ENCODE peak calls at places on chromosomes 3 and 15, in five cellular contexts. N is GM23248, E is stomach, V is cardiac muscle cell, J is NT2/D1. U is an unnamed sample.

GRCh38 chr15:23869391-23869790 is 182.3 kb upstream of the NDN start:
- DNase-seq in N (peak; percentile 2), E (no peak), V (peak; percentile 16), J (peak; percentile 78), U (no peak)

GRCh38 chr3:49534581-49535495 is 19.4 kb upstream of the BSN start:
- DNase-seq in N (no peak), E (peak; percentile 43), V (no peak), J (no peak), U (no peak)

GRCh38 chr3:135099734-135100348 is 304.8 kb downstream of the EPHB1 start:
- DNase-seq in N (no peak), E (no peak), V (no peak), J (no peak), U (no peak)

GRCh38 chr15:41080144-41080543 is 35.9 kb downstream of the INO80 start:
- DNase-seq in N (no peak), E (no peak), V (no peak), J (no peak), U (no peak)

GRCh38 chr3:176206809-176207208 is 990.5 kb downstream of the TBL1XR1 start:
- DNase-seq in N (no peak), E (no peak), V (no peak), J (no peak), U (no peak)

GRCh38 chr15:73972984-73973682 is 19.0 kb downstream of the STOML1 start:
- DNase-seq in N (peak; percentile 91), E (peak; percentile 89), V (peak; percentile 88), J (peak; percentile 87), U (peak; percentile 92)

GRCh38 chr3:104594491-104594890 is 772.2 kb upstream of the ALCAM start:
- DNase-seq in N (no peak), E (no peak), V (no peak), J (no peak), U (no peak)

GRCh38 chr15:90902996-90903732 is at the start of gene MAN2A2:
- DNase-seq in N (peak; percentile 79), E (peak; percentile 85), V (peak; percentile 44), J (no peak), U (no peak)

GRCh38 chr3:182294696-182295095 is 498.6 kb upstream of the ATP11B start:
- DNase-seq in N (no peak), E (no peak), V (no peak), J (no peak), U (no peak)

GRCh38 chr3:52848617-52849016 is 13.8 kb upstream of the MUSTN1 start:
- DNase-seq in N (peak; percentile 87), E (no peak), V (peak; percentile 48), J (no peak), U (peak; percentile 76)

GRCh38 chr3:43497905-43498365 is 123.9 kb downstream of the ANO10 start:
- DNase-seq in N (peak; percentile 61), E (no peak), V (peak; percentile 50), J (no peak), U (no peak)

GRCh38 chr3:11185564-11186317 is 31.4 kb downstream of the HRH1 start:
- DNase-seq in N (peak; percentile 97), E (peak; percentile 75), V (peak; percentile 95), J (no peak), U (peak; percentile 92)

GRCh38 chr3:7667774-7668173 is 806.9 kb downstream of the GRM7 start:
- DNase-seq in N (no peak), E (no peak), V (no peak), J (no peak), U (no peak)

GRCh38 chr3:7672124-7672523 is 811.2 kb downstream of the GRM7 start:
- DNase-seq in N (no peak), E (no peak), V (peak; percentile 19), J (no peak), U (no peak)

GRCh38 chr3:7669641-7670040 is 808.7 kb downstream of the GRM7 start:
- DNase-seq in N (no peak), E (no peak), V (no peak), J (no peak), U (no peak)
- H3K9me3 ChIP-seq in N (no peaks in the 10 kb centered on the region), E (no peaks in the 10 kb centered on the region), V (no peaks in the 10 kb centered on the region), J (no peaks in the 10 kb centered on the region), U (no peaks in the 10 kb centered on the region)

DNA sequence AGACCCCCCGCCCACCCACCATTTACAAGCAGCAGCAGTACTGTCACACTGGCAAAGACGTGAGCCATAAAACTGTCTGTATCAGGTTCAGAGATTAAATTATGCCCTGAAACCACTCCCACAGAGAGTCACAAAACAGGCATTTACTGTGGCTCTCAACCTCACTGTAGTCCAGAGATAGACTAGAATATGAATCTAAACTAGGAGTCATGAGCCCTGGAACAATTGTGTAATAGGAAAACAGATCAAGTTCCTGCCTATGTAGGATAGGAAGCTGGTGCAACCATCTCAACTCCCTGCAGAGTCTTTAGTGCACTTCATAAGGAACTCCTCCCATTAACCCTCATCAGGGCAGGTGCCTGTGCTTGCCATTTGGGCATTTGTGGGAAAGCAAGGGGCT is 61.7 kb downstream of the FAM227B start:
- DNase-seq in N (no peak), E (no peak), V (peak; percentile 54), J (no peak), U (no peak)
- H3K9me3 ChIP-seq in N (no peaks in the 10 kb centered on the region), E (peaks cover 12% of the 10 kb centered on the region), V (no peaks in the 10 kb centered on the region), J (no peaks in the 10 kb centered on the region), U (no peaks in the 10 kb centered on the region)

DNA sequence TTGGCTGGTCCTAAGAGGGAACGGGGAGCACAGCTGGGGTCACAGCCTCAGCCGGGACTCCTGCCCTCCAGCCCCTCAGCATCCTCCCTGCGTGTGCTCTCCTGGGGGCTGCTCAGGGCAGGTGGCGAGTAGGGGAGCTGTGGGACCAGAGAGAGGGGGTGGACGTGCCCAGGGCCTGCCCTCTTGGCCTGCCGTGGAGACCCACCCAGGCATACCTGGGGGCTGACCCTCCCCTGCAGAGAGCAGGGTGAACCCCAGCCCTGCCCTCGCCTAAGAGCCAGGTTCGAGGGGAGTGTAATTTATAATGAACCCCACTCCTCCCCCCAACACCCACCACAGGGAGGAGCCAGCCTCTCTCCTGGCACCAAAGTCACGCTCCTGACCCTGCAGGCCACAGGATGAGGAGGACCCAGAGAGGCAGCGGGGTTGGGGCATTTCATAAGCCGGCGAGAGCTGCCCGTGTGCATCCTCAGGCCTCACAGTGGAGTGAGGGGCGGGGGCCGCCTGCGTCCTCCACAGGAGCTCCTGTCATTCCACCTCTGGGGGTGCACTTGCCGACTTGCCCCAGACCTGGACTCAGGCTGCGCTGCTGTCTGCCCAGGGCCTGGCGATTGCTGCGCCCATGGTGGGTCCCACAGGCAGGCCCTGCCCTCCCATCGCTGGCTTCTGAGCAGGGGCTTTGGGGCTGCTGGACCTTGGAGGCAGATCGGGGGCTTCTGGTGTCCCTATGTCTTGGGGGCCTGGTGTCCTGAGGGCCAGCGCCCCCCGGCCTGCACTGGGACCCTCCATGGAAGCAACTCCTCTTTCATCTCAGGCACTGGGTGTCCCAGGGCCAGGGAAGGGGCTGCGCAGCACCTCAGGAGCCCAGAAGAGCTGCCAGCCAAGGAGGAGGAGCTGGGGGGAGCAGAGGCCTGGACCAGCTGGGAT is 184.2 kb downstream of the GOLGA6L6 start:
- DNase-seq in N (no peak), E (peak; percentile 25), V (no peak), J (no peak), U (peak; percentile 72)
- H3K9me3 ChIP-seq in N (no peaks in the 10 kb centered on the region), E (peaks cover 3% of the 10 kb centered on the region), V (peaks cover 18% of the 10 kb centered on the region), J (peaks cover 3% of the 10 kb centered on the region), U (no peaks in the 10 kb centered on the region)

GRCh38 chr3:8816106-8816505 is 46.7 kb upstream of the OXTR start:
- DNase-seq in N (no peak), E (no peak), V (no peak), J (no peak), U (no peak)
- H3K9me3 ChIP-seq in N (no peaks in the 10 kb centered on the region), E (peaks cover 32% of the 10 kb centered on the region), V (no peaks in the 10 kb centered on the region), J (peaks cover 20% of the 10 kb centered on the region), U (peaks cover 16% of the 10 kb centered on the region)

DNA sequence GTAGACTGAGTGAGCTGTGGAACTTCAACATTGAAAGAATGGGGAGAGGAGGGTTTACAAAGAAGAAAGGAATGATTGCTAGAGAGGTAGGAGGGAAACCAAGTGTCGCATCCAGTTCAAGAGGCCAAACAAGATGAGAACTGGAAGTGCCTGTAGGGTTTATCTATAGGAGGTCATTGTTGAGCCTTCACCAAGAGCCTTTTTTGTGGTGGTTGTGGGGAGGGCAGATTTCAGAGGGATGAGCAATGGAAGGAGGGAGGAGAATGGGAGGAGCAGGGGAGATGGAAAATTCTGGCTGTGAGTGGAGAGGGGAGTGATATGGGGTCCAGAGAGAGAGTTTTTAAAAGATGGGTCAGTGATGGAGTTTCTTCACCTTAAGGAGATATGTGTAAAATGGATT is 8.5 kb downstream of the PDIA5 start:
- DNase-seq in N (peak; percentile 61), E (no peak), V (no peak), J (peak; percentile 23), U (no peak)
- H3K9me3 ChIP-seq in N (no peaks in the 10 kb centered on the region), E (no peaks in the 10 kb centered on the region), V (no peaks in the 10 kb centered on the region), J (no peaks in the 10 kb centered on the region), U (no peaks in the 10 kb centered on the region)

DNA sequence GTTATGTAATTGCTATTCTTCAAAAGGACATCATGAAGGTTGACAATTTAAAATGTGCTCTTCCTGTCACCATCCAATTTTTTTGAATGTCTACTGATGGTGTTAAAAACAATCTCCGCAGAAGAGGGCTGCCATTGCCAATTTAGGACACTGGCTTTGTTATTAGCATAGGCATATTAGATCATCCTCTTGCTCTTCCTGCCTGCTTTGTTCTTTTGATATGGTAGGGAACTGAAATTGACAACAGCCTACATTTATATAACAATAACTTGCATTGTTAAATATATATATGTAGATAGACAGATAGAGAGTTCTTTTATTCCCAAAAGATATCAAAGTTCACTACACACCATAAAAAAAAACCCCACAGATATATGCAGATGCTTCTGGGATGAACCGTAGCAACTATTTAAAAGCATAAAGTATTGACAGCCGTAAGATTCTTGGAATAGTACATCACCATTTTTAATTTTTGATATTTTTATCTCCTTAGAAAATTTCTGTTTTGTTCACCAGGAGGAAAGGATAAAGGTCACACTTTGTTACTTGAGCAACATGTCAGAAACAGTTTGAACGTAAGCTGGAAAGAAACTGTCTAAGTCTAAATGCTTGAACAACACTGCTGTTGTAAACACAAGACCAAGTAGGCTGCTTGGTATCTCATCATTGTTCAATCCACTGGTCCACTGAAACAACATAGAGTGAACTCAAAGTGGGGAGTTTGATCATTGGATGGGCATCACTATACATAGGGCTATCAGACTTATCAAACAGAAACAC is 66.5 kb downstream of the MDFIC2 start:
- DNase-seq in N (no peak), E (no peak), V (no peak), J (no peak), U (no peak)
- H3K9me3 ChIP-seq in N (no peaks in the 10 kb centered on the region), E (no peaks in the 10 kb centered on the region), V (no peaks in the 10 kb centered on the region), J (no peaks in the 10 kb centered on the region), U (no peaks in the 10 kb centered on the region)

GRCh38 chr15:25224396-25224795 is 214.4 kb downstream of the UBE3A start:
- DNase-seq in N (no peak), E (no peak), V (no peak), J (no peak), U (no peak)
- H3K9me3 ChIP-seq in N (no peaks in the 10 kb centered on the region), E (peaks cover 60% of the 10 kb centered on the region), V (no peaks in the 10 kb centered on the region), J (no peaks in the 10 kb centered on the region), U (no peaks in the 10 kb centered on the region)